ENCODE peak calls at places on chromosome 4, in ten cellular contexts. One of them, this sample, is unnamed.

GRCh38 chr4:110046588-110047049 is 133.9 kb downstream of the EGF start:
- DNase-seq in tibial artery: no peak
- DNase-seq in CD4-positive, alpha-beta T cell: no peak
- DNase-seq in transverse colon: no peak
- DNase-seq in occipital lobe: peak
- DNase-seq in retinal pigment epithelial cell: no peak
- DNase-seq in Kasumi-1: no peak
- DNase-seq in AG08396: no peak
- DNase-seq in right lobe of liver: no peak
- DNase-seq in D341Med: no peak
- DNase-seq in this sample: peak

GRCh38 chr4:185276036-185276435 is 66.6 kb downstream of the SNX25 start:
- DNase-seq in tibial artery: no peak
- DNase-seq in CD4-positive, alpha-beta T cell: no peak
- DNase-seq in transverse colon: no peak
- DNase-seq in occipital lobe: no peak
- DNase-seq in retinal pigment epithelial cell: peak
- DNase-seq in Kasumi-1: no peak
- DNase-seq in AG08396: no peak
- DNase-seq in right lobe of liver: no peak
- DNase-seq in D341Med: no peak
- DNase-seq in this sample: no peak

GRCh38 chr4:125762537-125762936 is 447.8 kb downstream of the FAT4 start:
- DNase-seq in tibial artery: no peak
- DNase-seq in CD4-positive, alpha-beta T cell: no peak
- DNase-seq in transverse colon: no peak
- DNase-seq in occipital lobe: no peak
- DNase-seq in retinal pigment epithelial cell: no peak
- DNase-seq in Kasumi-1: peak
- DNase-seq in AG08396: no peak
- DNase-seq in right lobe of liver: no peak
- DNase-seq in D341Med: no peak
- DNase-seq in this sample: no peak

GRCh38 chr4:124018383-124019317 is 622.1 kb downstream of the SPRY1 start:
- DNase-seq in tibial artery: peak
- DNase-seq in CD4-positive, alpha-beta T cell: no peak
- DNase-seq in transverse colon: peak
- DNase-seq in occipital lobe: no peak
- DNase-seq in retinal pigment epithelial cell: no peak
- DNase-seq in Kasumi-1: peak
- DNase-seq in AG08396: peak
- DNase-seq in right lobe of liver: peak
- DNase-seq in D341Med: no peak
- DNase-seq in this sample: peak

GRCh38 chr4:154822775-154823174 is 41.7 kb downstream of the RBM46 start:
- DNase-seq in tibial artery: no peak
- DNase-seq in CD4-positive, alpha-beta T cell: no peak
- DNase-seq in transverse colon: no peak
- DNase-seq in occipital lobe: no peak
- DNase-seq in retinal pigment epithelial cell: peak
- DNase-seq in Kasumi-1: no peak
- DNase-seq in AG08396: peak
- DNase-seq in right lobe of liver: no peak
- DNase-seq in D341Med: no peak
- DNase-seq in this sample: peak

GRCh38 chr4:13541720-13542576 is 2.4 kb downstream of the NKX3-2 start:
- DNase-seq in tibial artery: no peak
- DNase-seq in CD4-positive, alpha-beta T cell: no peak
- DNase-seq in transverse colon: peak
- DNase-seq in occipital lobe: no peak
- DNase-seq in retinal pigment epithelial cell: no peak
- DNase-seq in Kasumi-1: no peak
- DNase-seq in AG08396: peak
- DNase-seq in right lobe of liver: no peak
- DNase-seq in D341Med: no peak
- DNase-seq in this sample: no peak

GRCh38 chr4:112704991-112705845 is 68.3 kb downstream of the LARP7 start:
- DNase-seq in tibial artery: peak
- DNase-seq in CD4-positive, alpha-beta T cell: no peak
- DNase-seq in transverse colon: peak
- DNase-seq in occipital lobe: peak
- DNase-seq in retinal pigment epithelial cell: peak
- DNase-seq in Kasumi-1: no peak
- DNase-seq in AG08396: peak
- DNase-seq in right lobe of liver: no peak
- DNase-seq in D341Med: peak
- DNase-seq in this sample: peak

GRCh38 chr4:78800965-78801364 is 24.8 kb downstream of the BMP2K start:
- DNase-seq in tibial artery: no peak
- DNase-seq in CD4-positive, alpha-beta T cell: no peak
- DNase-seq in transverse colon: no peak
- DNase-seq in occipital lobe: no peak
- DNase-seq in retinal pigment epithelial cell: no peak
- DNase-seq in Kasumi-1: no peak
- DNase-seq in AG08396: no peak
- DNase-seq in right lobe of liver: no peak
- DNase-seq in D341Med: no peak
- DNase-seq in this sample: no peak

GRCh38 chr4:13364178-13364577 is 120.0 kb downstream of the RAB28 start:
- DNase-seq in tibial artery: no peak
- DNase-seq in CD4-positive, alpha-beta T cell: no peak
- DNase-seq in transverse colon: no peak
- DNase-seq in occipital lobe: no peak
- DNase-seq in retinal pigment epithelial cell: no peak
- DNase-seq in Kasumi-1: no peak
- DNase-seq in AG08396: no peak
- DNase-seq in right lobe of liver: no peak
- DNase-seq in D341Med: no peak
- DNase-seq in this sample: no peak

GRCh38 chr4:184268574-184269160 is 51.0 kb upstream of the ENPP6 start:
- DNase-seq in tibial artery: no peak
- DNase-seq in CD4-positive, alpha-beta T cell: no peak
- DNase-seq in transverse colon: no peak
- DNase-seq in occipital lobe: no peak
- DNase-seq in retinal pigment epithelial cell: no peak
- DNase-seq in Kasumi-1: peak
- DNase-seq in AG08396: no peak
- DNase-seq in right lobe of liver: no peak
- DNase-seq in D341Med: no peak
- DNase-seq in this sample: no peak

GRCh38 chr4:2338754-2339457 is 77.0 kb upstream of the MXD4 start:
- DNase-seq in tibial artery: no peak
- DNase-seq in CD4-positive, alpha-beta T cell: no peak
- DNase-seq in transverse colon: no peak
- DNase-seq in occipital lobe: no peak
- DNase-seq in retinal pigment epithelial cell: no peak
- DNase-seq in Kasumi-1: no peak
- DNase-seq in AG08396: no peak
- DNase-seq in right lobe of liver: peak
- DNase-seq in D341Med: no peak
- DNase-seq in this sample: no peak

GRCh38 chr4:89110541-89110985 is 770 bp upstream of the TIGD2 start:
- DNase-seq in tibial artery: no peak
- DNase-seq in CD4-positive, alpha-beta T cell: no peak
- DNase-seq in transverse colon: no peak
- DNase-seq in occipital lobe: no peak
- DNase-seq in retinal pigment epithelial cell: no peak
- DNase-seq in Kasumi-1: no peak
- DNase-seq in AG08396: no peak
- DNase-seq in right lobe of liver: no peak
- DNase-seq in D341Med: no peak
- DNase-seq in this sample: no peak

This sample was measured in HS-5.